ENCODE peak calls at places on chromosomes 3 and 15, in five cellular contexts. One of them, this sample, is unnamed. For H3K36me3, the result is how much of the 10 kb centered on the place peaks cover.

GRCh38 chr15:50876989-50877360 is 31.5 kb upstream of the AP4E1 start:
- DNase-seq in mesendoderm: peak
- DNase-seq in CD4-positive, alpha-beta memory T cell: peak
- DNase-seq in ovary: peak
- DNase-seq in SK-N-SH: peak
- DNase-seq in this sample: peak

GRCh38 chr3:16455001-16455400 is 58.5 kb downstream of the RFTN1 start:
- DNase-seq in ovary: peak
- DNase-seq in SK-N-SH: no peak
- DNase-seq in CD4-positive, alpha-beta memory T cell: no peak
- DNase-seq in mesendoderm: no peak
- DNase-seq in this sample: no peak

GRCh38 chr15:75049392-75049791 is 26.0 kb downstream of the PPCDC start:
- DNase-seq in CD4-positive, alpha-beta memory T cell: no peak
- DNase-seq in ovary: peak
- DNase-seq in mesendoderm: no peak
- DNase-seq in SK-N-SH: peak
- DNase-seq in this sample: peak

GRCh38 chr15:99706557-99707303 is 26.5 kb downstream of the LYSMD4 start:
- DNase-seq in SK-N-SH: no peak
- DNase-seq in CD4-positive, alpha-beta memory T cell: peak
- DNase-seq in mesendoderm: no peak
- DNase-seq in ovary: no peak
- DNase-seq in this sample: no peak

GRCh38 chr3:157226173-157226847 is 66.4 kb upstream of the CCNL1 start:
- DNase-seq in ovary: no peak
- DNase-seq in CD4-positive, alpha-beta memory T cell: no peak
- DNase-seq in SK-N-SH: no peak
- DNase-seq in mesendoderm: no peak
- DNase-seq in this sample: no peak

GRCh38 chr3:187150599-187150998 is 11.3 kb upstream of the RPL39L start:
- DNase-seq in mesendoderm: peak
- DNase-seq in ovary: no peak
- DNase-seq in SK-N-SH: no peak
- DNase-seq in CD4-positive, alpha-beta memory T cell: peak
- DNase-seq in this sample: no peak

GRCh38 chr3:194996746-194997145 is 274.2 kb downstream of the XXYLT1 start:
- DNase-seq in SK-N-SH: no peak
- DNase-seq in CD4-positive, alpha-beta memory T cell: no peak
- DNase-seq in ovary: no peak
- DNase-seq in mesendoderm: no peak
- DNase-seq in this sample: no peak

GRCh38 chr15:68704496-68705021 is 116.1 kb downstream of the ANP32A start:
- DNase-seq in SK-N-SH: no peak
- DNase-seq in ovary: no peak
- DNase-seq in CD4-positive, alpha-beta memory T cell: no peak
- DNase-seq in mesendoderm: peak
- DNase-seq in this sample: peak

GRCh38 chr3:136630911-136631310 is 121.3 kb downstream of the STAG1 start:
- DNase-seq in SK-N-SH: no peak
- DNase-seq in ovary: no peak
- DNase-seq in mesendoderm: no peak
- DNase-seq in CD4-positive, alpha-beta memory T cell: no peak
- DNase-seq in this sample: no peak

GRCh38 chr3:69009559-69010410 is 3.7 kb downstream of the EOGT start:
- DNase-seq in ovary: peak
- DNase-seq in mesendoderm: peak
- DNase-seq in CD4-positive, alpha-beta memory T cell: no peak
- DNase-seq in SK-N-SH: no peak
- DNase-seq in this sample: peak

GRCh38 chr3:72550582-72551262 is 297.5 kb downstream of the SHQ1 start:
- DNase-seq in CD4-positive, alpha-beta memory T cell: no peak
- DNase-seq in ovary: no peak
- DNase-seq in mesendoderm: no peak
- DNase-seq in SK-N-SH: no peak
- DNase-seq in this sample: no peak

GRCh38 chr3:54530091-54530490 is 397.8 kb downstream of the LRTM1 start:
- DNase-seq in SK-N-SH: no peak
- DNase-seq in mesendoderm: no peak
- DNase-seq in ovary: no peak
- DNase-seq in CD4-positive, alpha-beta memory T cell: no peak
- DNase-seq in this sample: no peak

GRCh38 chr3:16500093-16500492 is 13.4 kb downstream of the RFTN1 start:
- DNase-seq in mesendoderm: no peak
- DNase-seq in ovary: no peak
- DNase-seq in CD4-positive, alpha-beta memory T cell: no peak
- DNase-seq in SK-N-SH: no peak
- DNase-seq in this sample: no peak

GRCh38 chr3:189361103-189361835 is 189.5 kb downstream of the TPRG1 start:
- DNase-seq in ovary: no peak
- DNase-seq in mesendoderm: no peak
- DNase-seq in SK-N-SH: no peak
- DNase-seq in CD4-positive, alpha-beta memory T cell: no peak
- DNase-seq in this sample: no peak

GRCh38 chr15:77266708-77267387 is 153.1 kb downstream of the PEAK1 start:
- DNase-seq in mesendoderm: peak
- DNase-seq in ovary: no peak
- DNase-seq in CD4-positive, alpha-beta memory T cell: no peak
- DNase-seq in SK-N-SH: no peak
- DNase-seq in this sample: no peak

GRCh38 chr3:32959370-32959769 is 7.9 kb downstream of the CCR4 start:
- DNase-seq in mesendoderm: peak
- DNase-seq in ovary: no peak
- DNase-seq in CD4-positive, alpha-beta memory T cell: no peak
- DNase-seq in SK-N-SH: no peak
- DNase-seq in this sample: no peak

GRCh38 chr3:24923565-24923964 is 428.9 kb upstream of the THRB start:
- DNase-seq in CD4-positive, alpha-beta memory T cell: no peak
- DNase-seq in mesendoderm: no peak
- DNase-seq in SK-N-SH: no peak
- DNase-seq in ovary: no peak
- DNase-seq in this sample: no peak

GRCh38 chr3:43691120-43692002 is 623 bp downstream of the ABHD5 start:
- DNase-seq in SK-N-SH: peak
- DNase-seq in CD4-positive, alpha-beta memory T cell: peak
- DNase-seq in mesendoderm: peak
- DNase-seq in ovary: peak
- DNase-seq in this sample: peak

GRCh38 chr3:43689166-43689565 is 1.6 kb upstream of the ABHD5 start:
- DNase-seq in SK-N-SH: no peak
- DNase-seq in ovary: no peak
- DNase-seq in mesendoderm: no peak
- DNase-seq in CD4-positive, alpha-beta memory T cell: no peak
- DNase-seq in this sample: no peak

GRCh38 chr3:43689766-43690399 is 855 bp upstream of the ABHD5 start:
- DNase-seq in SK-N-SH: no peak
- DNase-seq in CD4-positive, alpha-beta memory T cell: no peak
- DNase-seq in mesendoderm: no peak
- DNase-seq in ovary: no peak
- DNase-seq in this sample: peak

GRCh38 chr3:43692085-43692484 is 1.3 kb downstream of the ABHD5 start:
- DNase-seq in CD4-positive, alpha-beta memory T cell: no peak
- DNase-seq in SK-N-SH: no peak
- DNase-seq in ovary: no peak
- DNase-seq in mesendoderm: peak
- DNase-seq in this sample: no peak

GRCh38 chr3:43690400-43691119 is at the start of gene ABHD5:
- DNase-seq in mesendoderm: peak
- DNase-seq in ovary: peak
- DNase-seq in CD4-positive, alpha-beta memory T cell: peak
- DNase-seq in SK-N-SH: peak
- DNase-seq in this sample: peak
- H3K27ac ChIP-seq in mesendoderm: peak
- H3K27ac ChIP-seq in ovary: peak
- H3K27ac ChIP-seq in CD4-positive, alpha-beta memory T cell: peak
- H3K27ac ChIP-seq in SK-N-SH: peak
- H3K27ac ChIP-seq in this sample: peak

DNA sequence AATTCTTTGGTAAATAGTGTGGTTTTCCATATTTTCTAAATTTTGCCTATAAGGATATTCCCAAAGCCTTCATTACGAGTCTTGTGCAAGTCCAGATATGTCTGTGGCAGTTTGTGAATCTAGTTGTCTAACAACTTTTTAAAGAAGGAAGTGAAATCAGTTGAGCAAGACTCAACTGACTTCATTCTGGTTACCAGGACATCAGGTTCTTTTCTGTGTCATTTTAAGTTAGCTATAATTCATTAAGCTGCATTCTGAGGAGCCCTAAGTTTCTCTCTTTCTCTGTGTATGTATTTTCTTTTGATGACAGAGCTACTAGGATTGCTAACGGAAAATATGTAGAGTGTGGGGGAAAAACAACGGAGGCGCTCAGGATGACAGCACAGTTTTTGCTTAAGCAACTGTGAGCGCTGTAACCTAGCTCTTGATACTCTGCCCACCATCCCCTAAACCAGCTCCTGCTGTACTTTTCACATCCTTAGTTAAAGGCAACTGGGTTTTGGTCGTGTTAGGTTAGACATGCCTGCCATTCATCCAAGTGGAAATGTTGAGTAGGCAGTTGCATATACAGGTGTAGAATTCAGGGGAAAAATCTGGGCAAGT is 9.1 kb downstream of the MFSD1 start:
- DNase-seq in ovary: no peak
- DNase-seq in CD4-positive, alpha-beta memory T cell: no peak
- DNase-seq in SK-N-SH: no peak
- DNase-seq in mesendoderm: no peak
- DNase-seq in this sample: no peak
- H3K36me3 ChIP-seq in ovary: under half
- H3K36me3 ChIP-seq in CD4-positive, alpha-beta memory T cell: under half
- H3K36me3 ChIP-seq in SK-N-SH: half or more
- H3K36me3 ChIP-seq in mesendoderm: under half
- H3K36me3 ChIP-seq in this sample: under half

DNA sequence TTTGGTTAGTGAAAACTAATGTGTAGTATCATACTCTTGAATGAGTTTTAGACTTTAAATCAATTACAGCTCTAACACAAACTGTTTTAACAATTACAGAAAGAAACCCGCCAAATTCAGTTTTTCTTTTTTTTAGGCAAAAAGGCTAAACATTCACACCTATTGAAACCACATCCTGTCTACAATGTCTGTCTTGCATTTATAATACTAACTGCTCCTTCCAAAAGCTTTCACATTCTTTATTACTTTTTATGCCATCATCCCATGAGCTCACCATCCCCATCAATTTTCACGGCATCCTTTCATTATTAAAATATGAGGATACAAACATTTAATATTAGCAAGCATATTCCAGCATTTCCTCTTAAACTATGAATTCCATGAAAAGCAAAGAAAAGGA is 593.3 kb downstream of the FOXP1 start:
- DNase-seq in mesendoderm: no peak
- DNase-seq in CD4-positive, alpha-beta memory T cell: no peak
- DNase-seq in ovary: no peak
- DNase-seq in SK-N-SH: no peak
- DNase-seq in this sample: no peak
- H3K4me3 ChIP-seq in mesendoderm: no peak
- H3K4me3 ChIP-seq in CD4-positive, alpha-beta memory T cell: no peak
- H3K4me3 ChIP-seq in ovary: no peak
- H3K4me3 ChIP-seq in SK-N-SH: no peak
- H3K4me3 ChIP-seq in this sample: no peak

GRCh38 chr3:42659451-42660130 is 6.1 kb downstream of the ZBTB47 start:
- DNase-seq in CD4-positive, alpha-beta memory T cell: no peak
- DNase-seq in SK-N-SH: peak
- DNase-seq in ovary: no peak
- DNase-seq in mesendoderm: no peak
- DNase-seq in this sample: no peak
- H3K27ac ChIP-seq in CD4-positive, alpha-beta memory T cell: no peak
- H3K27ac ChIP-seq in SK-N-SH: no peak
- H3K27ac ChIP-seq in ovary: no peak
- H3K27ac ChIP-seq in mesendoderm: no peak
- H3K27ac ChIP-seq in this sample: no peak

DNA sequence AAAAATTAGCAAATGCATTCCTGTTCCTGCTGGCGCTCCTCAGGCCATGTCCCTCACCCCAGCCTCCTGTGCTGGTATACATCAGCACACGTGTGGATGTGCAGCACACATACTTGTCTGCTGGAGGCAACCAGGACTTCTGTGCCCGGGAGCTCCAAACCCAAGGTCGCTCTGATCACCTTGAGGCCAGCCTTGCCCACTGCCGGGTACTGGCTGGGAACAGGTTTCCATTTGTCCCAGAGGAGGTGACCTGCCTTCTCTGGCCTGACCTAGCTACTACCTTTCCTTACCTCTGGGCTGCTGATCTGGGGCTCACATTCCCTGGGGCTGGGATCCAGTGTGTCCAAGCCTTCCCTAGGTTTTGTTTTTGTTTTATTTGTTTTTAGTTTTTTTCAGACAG is 12.1 kb downstream of the PRKCD start:
- DNase-seq in CD4-positive, alpha-beta memory T cell: no peak
- DNase-seq in mesendoderm: no peak
- DNase-seq in SK-N-SH: no peak
- DNase-seq in ovary: no peak
- DNase-seq in this sample: no peak
- H3K36me3 ChIP-seq in CD4-positive, alpha-beta memory T cell: under half
- H3K36me3 ChIP-seq in mesendoderm: under half
- H3K36me3 ChIP-seq in SK-N-SH: under half
- H3K36me3 ChIP-seq in ovary: under half
- H3K36me3 ChIP-seq in this sample: under half

GRCh38 chr3:65953881-65954733 is 84.6 kb downstream of the MAGI1 start:
- DNase-seq in CD4-positive, alpha-beta memory T cell: no peak
- DNase-seq in SK-N-SH: no peak
- DNase-seq in mesendoderm: no peak
- DNase-seq in ovary: peak
- DNase-seq in this sample: peak

GRCh38 chr3:65953301-65953812 is 85.4 kb downstream of the MAGI1 start:
- DNase-seq in ovary: no peak
- DNase-seq in CD4-positive, alpha-beta memory T cell: no peak
- DNase-seq in mesendoderm: peak
- DNase-seq in SK-N-SH: no peak
- DNase-seq in this sample: peak

GRCh38 chr3:65950340-65951326 is 88.1 kb downstream of the MAGI1 start:
- DNase-seq in SK-N-SH: no peak
- DNase-seq in mesendoderm: peak
- DNase-seq in CD4-positive, alpha-beta memory T cell: no peak
- DNase-seq in ovary: no peak
- DNase-seq in this sample: no peak

GRCh38 chr3:65952842-65953241 is 85.9 kb downstream of the MAGI1 start:
- DNase-seq in ovary: no peak
- DNase-seq in CD4-positive, alpha-beta memory T cell: no peak
- DNase-seq in mesendoderm: no peak
- DNase-seq in SK-N-SH: no peak
- DNase-seq in this sample: no peak

DNA sequence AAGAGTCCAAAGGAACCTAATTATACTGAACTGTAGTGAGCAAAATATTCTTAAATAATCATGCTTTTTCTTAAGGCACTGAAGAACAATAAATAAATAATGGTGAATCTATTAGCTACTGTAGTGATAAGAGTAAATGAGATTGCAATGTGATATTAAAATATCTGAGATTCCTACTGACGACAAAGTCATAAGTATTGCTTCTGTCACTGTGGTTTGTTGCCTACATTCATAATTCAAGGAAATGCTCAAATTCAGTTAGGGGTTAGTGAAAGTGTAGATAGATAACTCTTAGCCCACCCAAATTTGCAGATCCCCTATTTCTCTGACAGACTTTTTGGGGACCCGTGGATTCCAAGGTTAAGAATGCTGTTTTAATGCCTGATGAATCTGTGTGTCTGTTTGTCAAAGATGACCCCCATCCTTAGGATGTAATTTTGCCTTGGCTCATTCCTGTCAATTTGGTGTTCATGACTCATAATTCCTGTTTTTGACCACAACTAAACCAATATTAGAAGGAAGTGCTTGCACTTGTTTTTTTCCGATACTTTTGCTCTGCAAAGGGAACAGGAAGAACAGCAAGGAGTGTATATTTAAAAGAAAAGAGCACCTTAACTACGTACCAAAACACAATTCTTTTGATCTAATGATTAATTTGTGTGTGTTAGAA is 86.7 kb downstream of the MAGI1 start:
- DNase-seq in mesendoderm: no peak
- DNase-seq in SK-N-SH: no peak
- DNase-seq in ovary: no peak
- DNase-seq in CD4-positive, alpha-beta memory T cell: no peak
- DNase-seq in this sample: no peak
- H3K4me3 ChIP-seq in mesendoderm: no peak
- H3K4me3 ChIP-seq in SK-N-SH: no peak
- H3K4me3 ChIP-seq in ovary: no peak
- H3K4me3 ChIP-seq in CD4-positive, alpha-beta memory T cell: no peak
- H3K4me3 ChIP-seq in this sample: no peak